ENCODE peak calls at places on chromosomes 4 and X, in eight cellular contexts. S is A549, Y is AG04450, D is epithelial cell of esophagus, B is fibroblast of mammary gland, Q is WERI-Rb-1, A is HFF-Myc, X is AG04449. J is an unnamed sample.

GRCh38 chrX:74179071-74179470 is 124.9 kb upstream of the ZCCHC13 start:
- DNase-seq in S (peak), Y (peak), D (peak), B (peak), Q (no peak), A (no peak), X (peak), J (peak)

GRCh38 chrX:31323658-31324057 is 251.8 kb upstream of the FTHL17 start:
- DNase-seq in S (no peak), Y (no peak), D (no peak), B (no peak), Q (no peak), A (no peak), X (no peak), J (no peak)

GRCh38 chrX:94400488-94400887 is 726.5 kb downstream of the FAM133A start:
- DNase-seq in S (no peak), Y (no peak), D (peak), B (no peak), Q (no peak), A (no peak), X (no peak), J (peak)

GRCh38 chrX:13341491-13342101 is 21.7 kb upstream of the ATXN3L start:
- DNase-seq in S (no peak), Y (no peak), D (peak), B (no peak), Q (no peak), A (no peak), X (no peak), J (peak)

GRCh38 chr4:82784615-82785247 is 13.9 kb downstream of the SCD5 start:
- DNase-seq in S (no peak), Y (no peak), D (peak), B (peak), Q (no peak), A (no peak), X (no peak), J (peak)

GRCh38 chr4:15779336-15779735 is 1.2 kb downstream of the CD38 start:
- DNase-seq in S (peak), Y (no peak), D (peak), B (peak), Q (no peak), A (peak), X (no peak), J (peak)

GRCh38 chr4:147518846-147519767 is 38.2 kb downstream of the EDNRA start:
- DNase-seq in S (peak), Y (peak), D (peak), B (peak), Q (peak), A (no peak), X (no peak), J (peak)

GRCh38 chr4:78945638-78946179 is 6.5 kb upstream of the PAQR3 start:
- DNase-seq in S (no peak), Y (no peak), D (no peak), B (no peak), Q (no peak), A (no peak), X (no peak), J (no peak)

GRCh38 chr4:89703831-89704230 is 133.1 kb downstream of the SNCA start:
- DNase-seq in S (no peak), Y (no peak), D (peak), B (peak), Q (no peak), A (no peak), X (no peak), J (no peak)

GRCh38 chr4:137694138-137694537 is 161.8 kb upstream of the PCDH18 start:
- DNase-seq in S (no peak), Y (no peak), D (no peak), B (peak), Q (no peak), A (no peak), X (peak), J (no peak)

GRCh38 chrX:7985568-7985967 is 58.4 kb upstream of the PNPLA4 start:
- DNase-seq in S (no peak), Y (no peak), D (peak), B (peak), Q (no peak), A (no peak), X (no peak), J (peak)

GRCh38 chrX:7987160-7987992 is 60.2 kb upstream of the PNPLA4 start:
- DNase-seq in S (no peak), Y (no peak), D (peak), B (no peak), Q (no peak), A (peak), X (no peak), J (peak)

DNA sequence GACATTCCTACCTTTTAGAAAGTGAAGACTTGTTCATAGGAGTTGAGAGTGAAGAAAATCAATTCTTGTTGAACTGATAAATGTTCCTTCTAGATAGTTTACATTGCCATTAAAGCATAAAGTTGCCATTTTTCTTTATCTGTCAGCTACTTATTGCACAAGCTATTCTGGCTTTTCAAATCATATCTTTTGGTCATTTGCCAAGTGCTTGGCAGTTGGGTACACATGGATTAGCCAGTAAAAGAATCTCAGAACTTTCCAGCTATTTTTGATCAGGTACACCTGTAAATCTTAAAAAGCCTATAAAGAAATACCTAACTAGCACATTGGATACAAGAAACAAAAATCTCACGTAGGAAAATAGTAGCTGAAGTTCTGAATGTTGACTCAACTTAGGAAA is 56.4 kb upstream of the PNPLA4 start:
- DNase-seq in S (no peak), Y (no peak), D (no peak), B (no peak), Q (no peak), A (no peak), X (no peak), J (no peak)
- H3K4me3 ChIP-seq in S (no peak), Y (no peak), D (no peak), B (no peak), Q (no peak), A (no peak), X (no peak), J (no peak)

DNA sequence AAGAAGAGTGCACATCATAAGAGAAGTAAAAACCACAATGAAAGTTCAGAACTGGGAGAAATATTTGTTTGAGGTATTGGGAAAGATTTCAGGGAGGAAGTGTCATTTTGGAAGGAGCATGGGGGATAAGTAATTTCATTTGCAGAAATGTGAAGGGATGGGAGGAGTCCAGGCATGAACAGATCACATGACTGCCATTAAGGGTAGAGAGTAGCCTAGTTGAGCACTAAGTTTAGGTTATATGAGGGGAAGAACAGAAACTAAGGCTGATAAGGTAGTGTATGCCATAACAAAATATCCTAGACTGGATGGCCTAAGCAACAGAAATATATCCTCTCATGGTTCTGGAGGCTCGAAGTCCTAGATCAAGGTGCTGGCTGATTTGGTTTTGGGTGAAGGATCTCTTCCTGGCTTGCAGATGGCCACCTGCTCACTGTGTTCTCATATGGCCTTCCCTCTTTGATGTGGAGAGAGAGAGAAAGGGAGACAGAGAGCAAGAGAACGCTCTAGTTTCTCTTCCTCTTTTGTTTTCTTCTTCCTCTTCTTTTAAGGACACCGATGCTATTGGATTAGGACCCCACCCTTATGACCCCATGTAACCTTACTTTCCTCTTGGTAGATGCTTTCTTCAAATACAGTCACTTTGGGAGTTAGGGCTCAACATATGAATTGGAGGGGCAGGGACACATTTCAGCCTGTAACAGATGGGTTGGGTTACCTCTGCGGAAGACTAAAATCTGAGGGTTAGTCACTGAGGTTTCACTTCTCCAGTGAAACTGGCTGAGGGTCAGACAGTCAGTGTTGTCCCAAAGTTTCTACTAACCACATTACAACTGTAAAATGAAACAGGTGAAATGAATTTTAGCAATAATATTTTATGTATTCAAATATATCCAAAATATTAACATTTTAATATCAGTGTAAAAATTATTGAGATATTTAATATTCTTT is 77.9 kb downstream of the EGF start:
- DNase-seq in S (no peak), Y (no peak), D (no peak), B (no peak), Q (no peak), A (no peak), X (no peak), J (no peak)
- H3K4me3 ChIP-seq in S (no peak), Y (no peak), D (no peak), B (no peak), Q (no peak), A (no peak), X (no peak), J (no peak)

DNA sequence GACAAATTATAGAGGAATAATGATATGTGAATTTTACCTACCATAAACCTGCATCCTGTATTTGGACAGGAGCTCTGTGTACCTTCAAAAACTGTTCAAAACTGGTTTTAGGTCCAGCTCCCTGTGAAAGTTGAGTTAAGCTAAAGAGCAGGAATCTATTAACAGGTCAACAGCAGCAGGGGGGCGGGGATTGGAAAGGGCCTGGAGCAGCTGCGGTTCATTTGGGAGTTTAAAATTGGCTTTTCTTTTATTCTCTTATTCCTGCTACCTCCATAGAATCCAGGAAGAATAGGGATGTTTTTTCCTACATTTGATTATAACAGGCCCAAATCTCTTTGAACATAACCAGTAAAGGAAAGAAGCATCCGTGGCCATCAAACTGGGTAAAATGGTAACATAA is 23.8 kb downstream of the SHROOM3 start:
- DNase-seq in S (no peak), Y (no peak), D (no peak), B (no peak), Q (no peak), A (no peak), X (no peak), J (no peak)
- H3K4me3 ChIP-seq in S (no peak), Y (no peak), D (no peak), B (no peak), Q (no peak), A (no peak), X (no peak), J (no peak)

GRCh38 chr4:185936650-185937376 is 124.8 kb upstream of the SORBS2 start:
- DNase-seq in S (no peak), Y (no peak), D (peak), B (no peak), Q (no peak), A (no peak), X (no peak), J (no peak)
- H3K4me3 ChIP-seq in S (no peak), Y (no peak), D (no peak), B (no peak), Q (no peak), A (no peak), X (no peak), J (no peak)

GRCh38 chr4:105558277-105558676 is 5.9 kb downstream of the ARHGEF38 start:
- DNase-seq in S (no peak), Y (no peak), D (peak), B (no peak), Q (no peak), A (no peak), X (no peak), J (no peak)

GRCh38 chr4:105551968-105552746 is at the start of gene ARHGEF38:
- DNase-seq in S (peak), Y (no peak), D (peak), B (peak), Q (no peak), A (no peak), X (peak), J (peak)

GRCh38 chr4:105556175-105556574 is 3.8 kb downstream of the ARHGEF38 start:
- DNase-seq in S (no peak), Y (no peak), D (no peak), B (no peak), Q (no peak), A (no peak), X (no peak), J (no peak)

GRCh38 chr4:105550641-105551040 is 1.8 kb upstream of the ARHGEF38 start:
- DNase-seq in S (peak), Y (no peak), D (peak), B (peak), Q (no peak), A (no peak), X (no peak), J (peak)

GRCh38 chr4:105555409-105555808 is 3.0 kb downstream of the ARHGEF38 start:
- DNase-seq in S (no peak), Y (no peak), D (no peak), B (no peak), Q (no peak), A (no peak), X (no peak), J (no peak)
- H3K4me3 ChIP-seq in S (no peak), Y (no peak), D (no peak), B (no peak), Q (no peak), A (no peak), X (no peak), J (no peak)

DNA sequence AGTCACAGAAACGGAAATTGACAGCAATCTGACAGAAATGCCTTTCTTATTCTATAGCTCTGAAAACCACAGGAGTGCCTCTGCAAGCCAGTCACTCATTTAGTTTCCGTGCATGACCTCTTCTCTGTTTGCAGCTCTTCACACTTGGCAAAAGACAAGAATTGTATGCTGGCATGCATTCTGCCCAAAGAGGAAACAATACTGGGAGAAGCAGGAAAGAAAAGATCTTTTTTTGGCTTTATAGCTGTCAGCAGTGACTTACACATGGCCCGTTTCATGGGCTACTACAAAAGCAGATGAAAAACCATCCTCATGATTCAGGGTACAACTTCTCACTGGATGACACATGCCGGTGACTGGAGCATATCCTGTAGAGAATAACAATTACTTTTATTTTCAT is 249.4 kb downstream of the ADAMTS3 start:
- DNase-seq in S (no peak), Y (peak), D (peak), B (peak), Q (no peak), A (no peak), X (peak), J (peak)
- H3K4me3 ChIP-seq in S (no peak), Y (no peak), D (no peak), B (no peak), Q (no peak), A (no peak), X (no peak), J (no peak)

GRCh38 chr4:69833251-69833650 is 26.7 kb downstream of the SULT1E1 start:
- DNase-seq in S (no peak), Y (no peak), D (peak), B (no peak), Q (no peak), A (no peak), X (no peak), J (peak)

GRCh38 chr4:69832326-69833030 is 27.5 kb downstream of the SULT1E1 start:
- DNase-seq in S (peak), Y (no peak), D (no peak), B (no peak), Q (peak), A (no peak), X (no peak), J (peak)

GRCh38 chr4:69831270-69831627 is 28.7 kb downstream of the SULT1E1 start:
- DNase-seq in S (no peak), Y (no peak), D (no peak), B (no peak), Q (no peak), A (no peak), X (no peak), J (no peak)

GRCh38 chr4:69830529-69831269 is 29.2 kb downstream of the SULT1E1 start:
- DNase-seq in S (peak), Y (no peak), D (peak), B (peak), Q (no peak), A (peak), X (no peak), J (peak)

DNA sequence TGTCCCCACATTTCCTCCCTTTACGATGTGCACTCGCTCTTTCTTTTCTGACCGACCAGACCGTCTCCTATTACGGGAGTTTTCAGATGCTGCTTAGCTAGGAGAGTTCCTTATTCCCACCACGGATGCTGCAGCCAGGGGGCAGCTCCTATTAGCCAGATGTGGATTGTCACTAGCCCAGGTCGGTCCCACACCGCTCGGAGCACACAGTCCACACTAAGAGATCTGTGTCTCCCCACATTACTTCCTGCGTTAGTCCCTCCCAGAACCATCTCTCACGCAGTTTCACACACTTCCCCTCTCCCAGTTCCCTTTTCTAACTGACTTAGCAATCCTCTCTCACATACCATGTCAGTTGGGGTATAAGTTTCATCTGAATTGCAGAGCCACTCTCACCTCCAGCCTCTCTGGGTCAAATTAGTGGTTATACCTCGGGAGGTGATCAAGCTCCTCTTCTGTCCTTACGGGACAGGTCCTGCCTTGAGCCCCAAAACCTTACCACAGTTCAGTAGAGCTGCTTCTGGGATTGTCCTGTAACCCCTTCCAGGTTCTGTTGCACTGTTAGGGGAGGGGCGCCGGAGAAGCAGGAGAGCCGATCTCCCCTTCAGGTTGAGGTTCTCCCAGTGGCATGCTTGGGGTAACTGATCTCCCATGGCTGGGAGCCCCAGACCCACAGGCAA is 28.2 kb downstream of the SULT1E1 start:
- DNase-seq in S (no peak), Y (no peak), D (no peak), B (no peak), Q (no peak), A (no peak), X (no peak), J (no peak)
- H3K4me3 ChIP-seq in S (no peak), Y (no peak), D (no peak), B (no peak), Q (no peak), A (no peak), X (no peak), J (no peak)

DNA sequence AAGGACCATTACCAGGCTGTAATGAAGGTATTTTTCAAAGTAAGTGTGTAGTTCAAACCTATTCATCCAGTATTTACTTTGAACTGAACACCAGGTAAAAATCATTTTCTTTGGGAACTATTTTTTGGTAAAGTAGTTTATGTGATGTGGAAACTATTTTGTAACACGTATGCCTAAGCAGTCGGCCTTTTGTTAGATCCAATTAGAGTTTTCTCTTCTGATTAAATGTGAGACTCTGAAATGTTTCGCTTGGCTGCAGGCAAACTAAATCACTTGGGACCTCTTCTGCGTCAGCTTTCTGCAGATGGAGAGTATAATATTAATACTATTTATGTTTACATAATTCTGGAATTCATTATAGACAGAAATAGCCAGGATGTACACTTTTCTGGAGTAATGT is 46.9 kb downstream of the BMPR1B start:
- DNase-seq in S (no peak), Y (no peak), D (no peak), B (no peak), Q (no peak), A (no peak), X (no peak), J (no peak)
- H3K4me3 ChIP-seq in S (no peak), Y (no peak), D (no peak), B (no peak), Q (no peak), A (no peak), X (no peak), J (no peak)

DNA sequence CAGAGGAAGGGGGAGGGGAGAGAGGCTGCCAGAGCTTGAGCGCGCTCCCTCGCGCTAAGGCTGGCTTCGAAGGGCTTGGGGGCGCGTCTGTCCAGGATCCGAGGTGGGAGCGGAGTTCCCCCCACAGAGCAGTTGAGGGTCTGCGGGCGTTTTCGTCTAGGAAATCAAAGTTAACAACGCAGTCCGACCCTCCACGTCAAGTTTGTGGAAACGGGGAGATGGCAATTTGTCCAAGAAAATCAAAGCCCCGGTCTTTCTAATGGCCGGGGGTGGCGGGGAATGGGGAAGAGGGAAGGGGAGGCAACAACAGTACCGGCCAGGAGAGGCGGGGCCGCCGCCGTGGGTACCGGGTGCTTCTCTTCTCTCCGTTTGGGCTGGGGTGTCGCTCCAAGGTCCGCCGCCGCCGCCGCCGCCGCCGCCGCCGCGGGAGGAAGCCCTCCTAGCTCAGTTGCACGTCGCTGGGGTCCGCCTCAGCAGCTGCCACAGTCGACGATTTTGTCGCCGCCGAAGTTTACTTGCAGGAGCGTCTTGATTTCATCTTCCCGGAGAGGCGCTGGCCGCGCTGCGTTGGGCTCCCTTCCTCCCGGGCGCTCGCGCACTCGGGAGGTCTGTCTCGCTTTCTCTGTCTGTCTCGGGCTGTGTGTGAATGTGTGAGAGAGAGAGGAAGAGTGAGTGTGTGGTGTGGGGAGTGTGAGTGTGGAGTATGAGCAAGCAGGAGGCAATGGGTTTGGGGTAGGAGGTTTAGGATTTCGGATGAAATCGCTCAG is 574 bp downstream of the PCDH19 start:
- DNase-seq in S (no peak), Y (no peak), D (no peak), B (peak), Q (no peak), A (no peak), X (no peak), J (no peak)
- H3K4me3 ChIP-seq in S (peak), Y (peak), D (peak), B (peak), Q (no peak), A (no peak), X (peak), J (peak)